ENCODE peak calls at places on chromosomes 13 and 19, in five cellular contexts. One of them, this sample, is unnamed. For H3K9me3, the result is how much of the 10 kb centered on the place peaks cover.

GRCh38 chr13:73273737-73274136 is 214.9 kb downstream of the KLF5 start:
- DNase-seq in H1: no peak
- DNase-seq in mesenchymal stem cell: peak
- DNase-seq in trophoblast cell: peak
- DNase-seq in neuronal stem cell: no peak
- DNase-seq in this sample: no peak

GRCh38 chr19:16566161-16566560 is 6.1 kb downstream of the SLC35E1 start:
- DNase-seq in mesenchymal stem cell: no peak
- DNase-seq in H1: no peak
- DNase-seq in trophoblast cell: no peak
- DNase-seq in neuronal stem cell: no peak
- DNase-seq in this sample: no peak

GRCh38 chr13:95360464-95361097 is 59.3 kb upstream of the ABCC4 start:
- DNase-seq in trophoblast cell: no peak
- DNase-seq in neuronal stem cell: no peak
- DNase-seq in H1: no peak
- DNase-seq in mesenchymal stem cell: peak
- DNase-seq in this sample: no peak

GRCh38 chr13:49587311-49587847 is 2.0 kb upstream of the RCBTB1 start:
- DNase-seq in H1: no peak
- DNase-seq in mesenchymal stem cell: peak
- DNase-seq in neuronal stem cell: no peak
- DNase-seq in trophoblast cell: no peak
- DNase-seq in this sample: no peak

GRCh38 chr13:40271511-40271910 is 394.9 kb downstream of the FOXO1 start:
- DNase-seq in H1: no peak
- DNase-seq in neuronal stem cell: no peak
- DNase-seq in mesenchymal stem cell: no peak
- DNase-seq in trophoblast cell: no peak
- DNase-seq in this sample: no peak

GRCh38 chr13:66805657-66806056 is 424.5 kb downstream of the PCDH9 start:
- DNase-seq in trophoblast cell: no peak
- DNase-seq in mesenchymal stem cell: no peak
- DNase-seq in neuronal stem cell: no peak
- DNase-seq in H1: no peak
- DNase-seq in this sample: no peak

GRCh38 chr13:41802684-41803554 is 158.0 kb downstream of the VWA8 start:
- DNase-seq in trophoblast cell: peak
- DNase-seq in H1: no peak
- DNase-seq in mesenchymal stem cell: peak
- DNase-seq in neuronal stem cell: no peak
- DNase-seq in this sample: no peak

GRCh38 chr19:46714523-46715106 is 2.3 kb downstream of the PRKD2 start:
- DNase-seq in mesenchymal stem cell: peak
- DNase-seq in H1: peak
- DNase-seq in trophoblast cell: no peak
- DNase-seq in neuronal stem cell: no peak
- DNase-seq in this sample: no peak

GRCh38 chr19:54707932-54708331 is 16.3 kb upstream of the KIR3DL3 start:
- DNase-seq in trophoblast cell: no peak
- DNase-seq in neuronal stem cell: no peak
- DNase-seq in mesenchymal stem cell: no peak
- DNase-seq in H1: no peak
- DNase-seq in this sample: no peak

GRCh38 chr13:91185294-91185863 is 162.1 kb upstream of the MIR17HG start:
- DNase-seq in neuronal stem cell: no peak
- DNase-seq in mesenchymal stem cell: peak
- DNase-seq in trophoblast cell: no peak
- DNase-seq in H1: no peak
- DNase-seq in this sample: no peak

GRCh38 chr19:18399008-18399407 is 1.6 kb upstream of the LRRC25 start:
- DNase-seq in H1: no peak
- DNase-seq in trophoblast cell: no peak
- DNase-seq in neuronal stem cell: no peak
- DNase-seq in mesenchymal stem cell: peak
- DNase-seq in this sample: no peak

GRCh38 chr19:46787331-46788100 is 878 bp downstream of the SLC1A5 start:
- DNase-seq in trophoblast cell: peak
- DNase-seq in neuronal stem cell: peak
- DNase-seq in mesenchymal stem cell: peak
- DNase-seq in H1: peak
- DNase-seq in this sample: peak

GRCh38 chr19:51901860-51902259 is 3.0 kb downstream of the ZNF649 start:
- DNase-seq in trophoblast cell: no peak
- DNase-seq in mesenchymal stem cell: no peak
- DNase-seq in H1: no peak
- DNase-seq in neuronal stem cell: no peak
- DNase-seq in this sample: no peak

GRCh38 chr13:50071399-50071798 is 56.2 kb downstream of the KCNRG start:
- DNase-seq in mesenchymal stem cell: peak
- DNase-seq in trophoblast cell: no peak
- DNase-seq in H1: no peak
- DNase-seq in neuronal stem cell: no peak
- DNase-seq in this sample: no peak

GRCh38 chr13:20667857-20668256 is 35.6 kb upstream of the IL17D start:
- DNase-seq in trophoblast cell: no peak
- DNase-seq in neuronal stem cell: no peak
- DNase-seq in mesenchymal stem cell: peak
- DNase-seq in H1: no peak
- DNase-seq in this sample: no peak

GRCh38 chr13:20664304-20664703 is 39.2 kb upstream of the IL17D start:
- DNase-seq in trophoblast cell: no peak
- DNase-seq in H1: no peak
- DNase-seq in neuronal stem cell: no peak
- DNase-seq in mesenchymal stem cell: no peak
- DNase-seq in this sample: no peak

GRCh38 chr13:20671789-20672188 is 31.7 kb upstream of the IL17D start:
- DNase-seq in trophoblast cell: no peak
- DNase-seq in H1: no peak
- DNase-seq in neuronal stem cell: no peak
- DNase-seq in mesenchymal stem cell: no peak
- DNase-seq in this sample: no peak

GRCh38 chr13:20669162-20669561 is 34.3 kb upstream of the IL17D start:
- DNase-seq in mesenchymal stem cell: no peak
- DNase-seq in H1: no peak
- DNase-seq in neuronal stem cell: no peak
- DNase-seq in trophoblast cell: no peak
- DNase-seq in this sample: no peak

DNA sequence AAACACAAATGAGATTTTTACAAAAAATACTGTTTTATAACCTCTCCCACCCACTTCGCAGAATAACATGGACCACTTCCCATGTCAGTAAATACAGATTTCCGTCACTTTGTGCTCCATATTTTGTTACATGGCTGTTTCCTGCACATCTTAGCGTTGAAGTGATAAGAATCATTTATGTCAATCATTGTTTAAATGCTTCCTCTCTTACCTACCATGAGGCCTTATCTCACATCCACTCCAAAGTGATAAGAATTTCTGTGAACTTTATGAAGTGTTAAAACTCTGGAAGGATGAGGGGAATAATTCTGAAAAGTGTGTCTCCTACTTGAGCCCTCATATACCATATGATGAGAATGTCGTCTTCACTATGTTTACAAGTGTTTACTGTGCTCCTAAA is 36.6 kb upstream of the IL17D start:
- DNase-seq in trophoblast cell: no peak
- DNase-seq in mesenchymal stem cell: no peak
- DNase-seq in H1: no peak
- DNase-seq in neuronal stem cell: no peak
- DNase-seq in this sample: no peak
- H2BK12ac ChIP-seq in trophoblast cell: no peak
- H2BK12ac ChIP-seq in mesenchymal stem cell: no peak
- H2BK12ac ChIP-seq in H1: no peak
- H2BK12ac ChIP-seq in neuronal stem cell: no peak
- H2BK12ac ChIP-seq in this sample: no peak

GRCh38 chr13:113275387-113275786 is 21.7 kb upstream of the LAMP1 start:
- DNase-seq in neuronal stem cell: no peak
- DNase-seq in H1: peak
- DNase-seq in trophoblast cell: no peak
- DNase-seq in mesenchymal stem cell: peak
- DNase-seq in this sample: peak

GRCh38 chr13:113272791-113273190 is 24.2 kb upstream of the LAMP1 start:
- DNase-seq in mesenchymal stem cell: no peak
- DNase-seq in H1: no peak
- DNase-seq in neuronal stem cell: no peak
- DNase-seq in trophoblast cell: peak
- DNase-seq in this sample: no peak

GRCh38 chr13:113273856-113274590 is 23.0 kb upstream of the LAMP1 start:
- DNase-seq in H1: no peak
- DNase-seq in trophoblast cell: peak
- DNase-seq in neuronal stem cell: no peak
- DNase-seq in mesenchymal stem cell: peak
- DNase-seq in this sample: no peak
- H2BK5ac ChIP-seq in H1: no peak
- H2BK5ac ChIP-seq in trophoblast cell: peak
- H2BK5ac ChIP-seq in neuronal stem cell: no peak
- H2BK5ac ChIP-seq in mesenchymal stem cell: no peak
- H2BK5ac ChIP-seq in this sample: no peak

GRCh38 chr19:23312515-23312914 is 62.3 kb upstream of the ZNF724 start:
- DNase-seq in trophoblast cell: peak
- DNase-seq in H1: no peak
- DNase-seq in mesenchymal stem cell: no peak
- DNase-seq in neuronal stem cell: no peak
- DNase-seq in this sample: no peak
- H3K9me3 ChIP-seq in trophoblast cell: under half
- H3K9me3 ChIP-seq in H1: half or more
- H3K9me3 ChIP-seq in mesenchymal stem cell: half or more
- H3K9me3 ChIP-seq in neuronal stem cell: under half
- H3K9me3 ChIP-seq in this sample: under half

GRCh38 chr13:23621316-23621645 is 51.1 kb downstream of the TNFRSF19 start:
- DNase-seq in H1: no peak
- DNase-seq in trophoblast cell: peak
- DNase-seq in neuronal stem cell: no peak
- DNase-seq in mesenchymal stem cell: peak
- DNase-seq in this sample: no peak

GRCh38 chr13:23623394-23623793 is 53.2 kb downstream of the TNFRSF19 start:
- DNase-seq in mesenchymal stem cell: no peak
- DNase-seq in neuronal stem cell: no peak
- DNase-seq in trophoblast cell: no peak
- DNase-seq in H1: no peak
- DNase-seq in this sample: no peak

GRCh38 chr13:23620613-23621315 is 50.6 kb downstream of the TNFRSF19 start:
- DNase-seq in trophoblast cell: no peak
- DNase-seq in mesenchymal stem cell: no peak
- DNase-seq in neuronal stem cell: no peak
- DNase-seq in H1: no peak
- DNase-seq in this sample: no peak

GRCh38 chr13:23620211-23620610 is 50.0 kb downstream of the TNFRSF19 start:
- DNase-seq in H1: no peak
- DNase-seq in trophoblast cell: no peak
- DNase-seq in mesenchymal stem cell: no peak
- DNase-seq in neuronal stem cell: no peak
- DNase-seq in this sample: no peak

DNA sequence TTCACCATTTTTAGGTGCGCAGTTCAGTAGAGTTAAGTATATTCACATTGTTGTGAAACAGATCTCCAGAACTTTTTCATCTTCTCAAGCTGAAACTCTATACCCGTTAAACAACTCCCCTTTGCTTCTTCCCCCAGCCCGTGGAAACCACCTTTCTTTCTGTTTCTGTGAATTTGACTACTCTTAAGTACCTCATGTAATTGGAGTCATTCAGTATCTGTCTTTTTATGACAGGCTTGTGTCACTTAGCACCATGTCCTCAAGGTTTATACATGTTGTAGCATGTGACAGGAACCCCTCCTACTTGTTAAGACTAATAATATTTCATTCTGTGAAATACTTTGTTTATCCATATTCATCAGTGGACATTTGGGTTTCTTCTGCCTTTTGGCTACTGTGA is 52.8 kb downstream of the TNFRSF19 start:
- DNase-seq in mesenchymal stem cell: no peak
- DNase-seq in trophoblast cell: no peak
- DNase-seq in neuronal stem cell: no peak
- DNase-seq in H1: no peak
- DNase-seq in this sample: no peak
- H2BK12ac ChIP-seq in mesenchymal stem cell: no peak
- H2BK12ac ChIP-seq in trophoblast cell: no peak
- H2BK12ac ChIP-seq in neuronal stem cell: no peak
- H2BK12ac ChIP-seq in H1: no peak
- H2BK12ac ChIP-seq in this sample: no peak

GRCh38 chr13:113425931-113426590 is 27.2 kb downstream of the ADPRHL1 start:
- DNase-seq in H1: no peak
- DNase-seq in trophoblast cell: no peak
- DNase-seq in neuronal stem cell: no peak
- DNase-seq in mesenchymal stem cell: no peak
- DNase-seq in this sample: no peak

GRCh38 chr13:113427562-113428468 is 25.5 kb downstream of the ADPRHL1 start:
- DNase-seq in mesenchymal stem cell: no peak
- DNase-seq in H1: no peak
- DNase-seq in neuronal stem cell: no peak
- DNase-seq in trophoblast cell: peak
- DNase-seq in this sample: no peak

GRCh38 chr13:113428871-113429607 is 24.2 kb downstream of the ADPRHL1 start:
- DNase-seq in neuronal stem cell: no peak
- DNase-seq in mesenchymal stem cell: no peak
- DNase-seq in trophoblast cell: no peak
- DNase-seq in H1: no peak
- DNase-seq in this sample: no peak

GRCh38 chr13:113428469-113428865 is 24.8 kb downstream of the ADPRHL1 start:
- DNase-seq in trophoblast cell: no peak
- DNase-seq in H1: no peak
- DNase-seq in mesenchymal stem cell: no peak
- DNase-seq in neuronal stem cell: no peak
- DNase-seq in this sample: no peak

GRCh38 chr13:113426591-113426986 is 26.7 kb downstream of the ADPRHL1 start:
- DNase-seq in mesenchymal stem cell: no peak
- DNase-seq in trophoblast cell: no peak
- DNase-seq in H1: no peak
- DNase-seq in neuronal stem cell: no peak
- DNase-seq in this sample: no peak
- H2BK5ac ChIP-seq in mesenchymal stem cell: no peak
- H2BK5ac ChIP-seq in trophoblast cell: no peak
- H2BK5ac ChIP-seq in H1: no peak
- H2BK5ac ChIP-seq in neuronal stem cell: peak
- H2BK5ac ChIP-seq in this sample: no peak

DNA sequence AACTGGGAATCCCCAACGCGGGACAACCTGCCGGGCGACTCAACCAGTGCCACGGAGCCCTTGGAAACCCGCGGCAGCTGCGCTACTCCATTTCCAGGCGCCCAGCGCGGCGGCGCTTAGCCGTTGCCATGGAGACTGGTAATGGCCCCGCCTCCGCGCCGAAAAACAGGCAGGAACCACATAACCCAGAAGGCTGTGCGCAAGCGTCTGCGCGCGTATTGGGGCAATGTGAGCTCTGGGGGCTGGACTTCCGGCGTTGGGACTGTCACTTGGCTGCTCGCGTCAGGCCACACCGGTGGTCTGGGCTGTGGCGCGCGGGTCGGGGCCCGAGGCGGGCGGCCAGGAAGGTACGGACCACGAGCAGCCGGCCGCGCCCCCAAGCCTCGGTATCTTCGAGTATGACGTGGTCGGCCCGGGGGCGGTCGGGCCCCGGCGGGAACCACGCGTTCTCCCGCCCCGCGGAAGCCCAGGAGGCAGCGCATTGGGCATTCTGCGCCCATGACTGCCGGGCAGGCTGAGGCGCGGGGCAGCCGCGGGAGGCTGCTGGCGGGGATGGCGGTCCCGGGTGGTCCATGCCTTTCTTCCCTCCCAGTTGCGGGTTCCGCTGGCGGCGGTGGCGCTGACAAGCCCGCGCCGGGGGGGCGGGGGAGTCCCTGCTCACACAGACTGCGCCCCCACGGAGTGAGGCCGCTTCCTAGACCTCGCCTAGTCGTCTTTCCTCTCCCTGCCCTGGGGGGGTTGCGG is at the start of gene ZNF324B:
- DNase-seq in neuronal stem cell: peak
- DNase-seq in H1: peak
- DNase-seq in mesenchymal stem cell: peak
- DNase-seq in trophoblast cell: peak
- DNase-seq in this sample: peak
- H3K9me3 ChIP-seq in neuronal stem cell: under half
- H3K9me3 ChIP-seq in H1: under half
- H3K9me3 ChIP-seq in mesenchymal stem cell: under half
- H3K9me3 ChIP-seq in trophoblast cell: under half
- H3K9me3 ChIP-seq in this sample: under half